ENCODE peak calls at places on chromosomes 16 and 17, in nine cellular contexts. One of them, this sample, is unnamed.

GRCh38 chr17:1122681-1123396 is 56.9 kb downstream of the ABR start:
- DNase-seq in stimulated activated naive B cell treated with anti-CD40 and anti-IgM and Interleukin-4, amounts not matched to agents 10 μg/mL and 1 μg/mL and 100 μg/mL, for 72 hours: peak
- DNase-seq in aorta: peak
- DNase-seq in NCI-H446: peak
- DNase-seq in iPS-NIHi11: peak
- DNase-seq in GM10248: peak
- DNase-seq in NCI-H1930: no peak
- DNase-seq in stimulated activated CD4-positive, alpha-beta T cell treated with anti-CD3 and anti-CD28 coated beads, TNF-alpha, amount 100 ng/mL, for 4 hours: peak
- DNase-seq in NCI-H1436: peak
- DNase-seq in this sample: peak

GRCh38 chr17:1573932-1574696 is 11.5 kb upstream of the PITPNA start:
- DNase-seq in stimulated activated naive B cell treated with anti-CD40 and anti-IgM and Interleukin-4, amounts not matched to agents 10 μg/mL and 1 μg/mL and 100 μg/mL, for 72 hours: peak
- DNase-seq in aorta: peak
- DNase-seq in NCI-H446: peak
- DNase-seq in iPS-NIHi11: peak
- DNase-seq in GM10248: peak
- DNase-seq in NCI-H1930: no peak
- DNase-seq in stimulated activated CD4-positive, alpha-beta T cell treated with anti-CD3 and anti-CD28 coated beads, TNF-alpha, amount 100 ng/mL, for 4 hours: peak
- DNase-seq in NCI-H1436: peak
- DNase-seq in this sample: peak

GRCh38 chr17:70523407-70523806 is 354.1 kb downstream of the KCNJ2 start:
- DNase-seq in stimulated activated naive B cell treated with anti-CD40 and anti-IgM and Interleukin-4, amounts not matched to agents 10 μg/mL and 1 μg/mL and 100 μg/mL, for 72 hours: no peak
- DNase-seq in aorta: no peak
- DNase-seq in NCI-H446: no peak
- DNase-seq in iPS-NIHi11: no peak
- DNase-seq in GM10248: no peak
- DNase-seq in NCI-H1930: no peak
- DNase-seq in stimulated activated CD4-positive, alpha-beta T cell treated with anti-CD3 and anti-CD28 coated beads, TNF-alpha, amount 100 ng/mL, for 4 hours: no peak
- DNase-seq in NCI-H1436: no peak
- DNase-seq in this sample: no peak

GRCh38 chr16:56910654-56911539 is 21.0 kb upstream of the HERPUD1 start:
- DNase-seq in stimulated activated naive B cell treated with anti-CD40 and anti-IgM and Interleukin-4, amounts not matched to agents 10 μg/mL and 1 μg/mL and 100 μg/mL, for 72 hours: peak
- DNase-seq in aorta: no peak
- DNase-seq in NCI-H446: no peak
- DNase-seq in iPS-NIHi11: no peak
- DNase-seq in GM10248: no peak
- DNase-seq in NCI-H1930: no peak
- DNase-seq in stimulated activated CD4-positive, alpha-beta T cell treated with anti-CD3 and anti-CD28 coated beads, TNF-alpha, amount 100 ng/mL, for 4 hours: no peak
- DNase-seq in NCI-H1436: no peak
- DNase-seq in this sample: no peak

GRCh38 chr17:81682565-81683207 is 911 bp downstream of the ARL16 start:
- DNase-seq in stimulated activated naive B cell treated with anti-CD40 and anti-IgM and Interleukin-4, amounts not matched to agents 10 μg/mL and 1 μg/mL and 100 μg/mL, for 72 hours: no peak
- DNase-seq in aorta: no peak
- DNase-seq in NCI-H446: no peak
- DNase-seq in iPS-NIHi11: no peak
- DNase-seq in GM10248: no peak
- DNase-seq in NCI-H1930: no peak
- DNase-seq in stimulated activated CD4-positive, alpha-beta T cell treated with anti-CD3 and anti-CD28 coated beads, TNF-alpha, amount 100 ng/mL, for 4 hours: no peak
- DNase-seq in NCI-H1436: no peak
- DNase-seq in this sample: no peak

GRCh38 chr17:32350662-32351418 is 883 bp downstream of the ZNF207 start:
- DNase-seq in stimulated activated naive B cell treated with anti-CD40 and anti-IgM and Interleukin-4, amounts not matched to agents 10 μg/mL and 1 μg/mL and 100 μg/mL, for 72 hours: peak
- DNase-seq in aorta: no peak
- DNase-seq in NCI-H446: peak
- DNase-seq in iPS-NIHi11: peak
- DNase-seq in GM10248: peak
- DNase-seq in NCI-H1930: no peak
- DNase-seq in stimulated activated CD4-positive, alpha-beta T cell treated with anti-CD3 and anti-CD28 coated beads, TNF-alpha, amount 100 ng/mL, for 4 hours: no peak
- DNase-seq in NCI-H1436: peak
- DNase-seq in this sample: no peak

GRCh38 chr17:15931394-15931793 is 13.5 kb upstream of the ADORA2B start:
- DNase-seq in stimulated activated naive B cell treated with anti-CD40 and anti-IgM and Interleukin-4, amounts not matched to agents 10 μg/mL and 1 μg/mL and 100 μg/mL, for 72 hours: no peak
- DNase-seq in aorta: no peak
- DNase-seq in NCI-H446: no peak
- DNase-seq in iPS-NIHi11: no peak
- DNase-seq in GM10248: no peak
- DNase-seq in NCI-H1930: no peak
- DNase-seq in stimulated activated CD4-positive, alpha-beta T cell treated with anti-CD3 and anti-CD28 coated beads, TNF-alpha, amount 100 ng/mL, for 4 hours: no peak
- DNase-seq in NCI-H1436: no peak
- DNase-seq in this sample: no peak

GRCh38 chr17:28598389-28598788 is 436 bp downstream of the SPAG5 start:
- DNase-seq in stimulated activated naive B cell treated with anti-CD40 and anti-IgM and Interleukin-4, amounts not matched to agents 10 μg/mL and 1 μg/mL and 100 μg/mL, for 72 hours: no peak
- DNase-seq in aorta: no peak
- DNase-seq in NCI-H446: no peak
- DNase-seq in iPS-NIHi11: no peak
- DNase-seq in GM10248: no peak
- DNase-seq in NCI-H1930: no peak
- DNase-seq in stimulated activated CD4-positive, alpha-beta T cell treated with anti-CD3 and anti-CD28 coated beads, TNF-alpha, amount 100 ng/mL, for 4 hours: no peak
- DNase-seq in NCI-H1436: no peak
- DNase-seq in this sample: no peak

GRCh38 chr16:66242672-66243071 is 123.8 kb upstream of the CDH5 start:
- DNase-seq in stimulated activated naive B cell treated with anti-CD40 and anti-IgM and Interleukin-4, amounts not matched to agents 10 μg/mL and 1 μg/mL and 100 μg/mL, for 72 hours: no peak
- DNase-seq in aorta: no peak
- DNase-seq in NCI-H446: no peak
- DNase-seq in iPS-NIHi11: no peak
- DNase-seq in GM10248: no peak
- DNase-seq in NCI-H1930: no peak
- DNase-seq in stimulated activated CD4-positive, alpha-beta T cell treated with anti-CD3 and anti-CD28 coated beads, TNF-alpha, amount 100 ng/mL, for 4 hours: no peak
- DNase-seq in NCI-H1436: no peak
- DNase-seq in this sample: no peak

GRCh38 chr16:68362314-68362913 is 51.6 kb downstream of the PRMT7 start:
- DNase-seq in stimulated activated naive B cell treated with anti-CD40 and anti-IgM and Interleukin-4, amounts not matched to agents 10 μg/mL and 1 μg/mL and 100 μg/mL, for 72 hours: no peak
- DNase-seq in aorta: no peak
- DNase-seq in NCI-H446: no peak
- DNase-seq in iPS-NIHi11: no peak
- DNase-seq in GM10248: no peak
- DNase-seq in NCI-H1930: no peak
- DNase-seq in stimulated activated CD4-positive, alpha-beta T cell treated with anti-CD3 and anti-CD28 coated beads, TNF-alpha, amount 100 ng/mL, for 4 hours: no peak
- DNase-seq in NCI-H1436: no peak
- DNase-seq in this sample: no peak

GRCh38 chr16:47657977-47658376 is 196.8 kb downstream of the PHKB start:
- DNase-seq in stimulated activated naive B cell treated with anti-CD40 and anti-IgM and Interleukin-4, amounts not matched to agents 10 μg/mL and 1 μg/mL and 100 μg/mL, for 72 hours: no peak
- DNase-seq in aorta: no peak
- DNase-seq in NCI-H446: no peak
- DNase-seq in iPS-NIHi11: no peak
- DNase-seq in GM10248: no peak
- DNase-seq in NCI-H1930: no peak
- DNase-seq in stimulated activated CD4-positive, alpha-beta T cell treated with anti-CD3 and anti-CD28 coated beads, TNF-alpha, amount 100 ng/mL, for 4 hours: no peak
- DNase-seq in NCI-H1436: no peak
- DNase-seq in this sample: no peak

GRCh38 chr16:78297066-78297666 is 197.7 kb downstream of the WWOX start:
- DNase-seq in stimulated activated naive B cell treated with anti-CD40 and anti-IgM and Interleukin-4, amounts not matched to agents 10 μg/mL and 1 μg/mL and 100 μg/mL, for 72 hours: no peak
- DNase-seq in aorta: no peak
- DNase-seq in NCI-H446: no peak
- DNase-seq in iPS-NIHi11: no peak
- DNase-seq in GM10248: no peak
- DNase-seq in NCI-H1930: peak
- DNase-seq in stimulated activated CD4-positive, alpha-beta T cell treated with anti-CD3 and anti-CD28 coated beads, TNF-alpha, amount 100 ng/mL, for 4 hours: no peak
- DNase-seq in NCI-H1436: no peak
- DNase-seq in this sample: no peak

GRCh38 chr17:79845601-79845949 is 6.3 kb upstream of the CBX4 start:
- DNase-seq in stimulated activated naive B cell treated with anti-CD40 and anti-IgM and Interleukin-4, amounts not matched to agents 10 μg/mL and 1 μg/mL and 100 μg/mL, for 72 hours: no peak
- DNase-seq in aorta: no peak
- DNase-seq in NCI-H446: no peak
- DNase-seq in iPS-NIHi11: no peak
- DNase-seq in GM10248: no peak
- DNase-seq in NCI-H1930: no peak
- DNase-seq in stimulated activated CD4-positive, alpha-beta T cell treated with anti-CD3 and anti-CD28 coated beads, TNF-alpha, amount 100 ng/mL, for 4 hours: no peak
- DNase-seq in NCI-H1436: no peak
- DNase-seq in this sample: no peak

GRCh38 chr16:31700200-31700529 is 172.5 kb downstream of the AHSP start:
- DNase-seq in stimulated activated naive B cell treated with anti-CD40 and anti-IgM and Interleukin-4, amounts not matched to agents 10 μg/mL and 1 μg/mL and 100 μg/mL, for 72 hours: no peak
- DNase-seq in aorta: no peak
- DNase-seq in NCI-H446: peak
- DNase-seq in iPS-NIHi11: peak
- DNase-seq in GM10248: peak
- DNase-seq in NCI-H1930: peak
- DNase-seq in stimulated activated CD4-positive, alpha-beta T cell treated with anti-CD3 and anti-CD28 coated beads, TNF-alpha, amount 100 ng/mL, for 4 hours: no peak
- DNase-seq in NCI-H1436: peak
- DNase-seq in this sample: peak

GRCh38 chr17:77952368-77952767 is 6.1 kb upstream of the TNRC6C start:
- DNase-seq in stimulated activated naive B cell treated with anti-CD40 and anti-IgM and Interleukin-4, amounts not matched to agents 10 μg/mL and 1 μg/mL and 100 μg/mL, for 72 hours: no peak
- DNase-seq in aorta: no peak
- DNase-seq in NCI-H446: no peak
- DNase-seq in iPS-NIHi11: no peak
- DNase-seq in GM10248: no peak
- DNase-seq in NCI-H1930: no peak
- DNase-seq in stimulated activated CD4-positive, alpha-beta T cell treated with anti-CD3 and anti-CD28 coated beads, TNF-alpha, amount 100 ng/mL, for 4 hours: no peak
- DNase-seq in NCI-H1436: no peak
- DNase-seq in this sample: no peak

GRCh38 chr16:11139624-11140375 is 116.2 kb downstream of the SOCS1 start:
- DNase-seq in stimulated activated naive B cell treated with anti-CD40 and anti-IgM and Interleukin-4, amounts not matched to agents 10 μg/mL and 1 μg/mL and 100 μg/mL, for 72 hours: no peak
- DNase-seq in aorta: no peak
- DNase-seq in NCI-H446: no peak
- DNase-seq in iPS-NIHi11: no peak
- DNase-seq in GM10248: no peak
- DNase-seq in NCI-H1930: no peak
- DNase-seq in stimulated activated CD4-positive, alpha-beta T cell treated with anti-CD3 and anti-CD28 coated beads, TNF-alpha, amount 100 ng/mL, for 4 hours: no peak
- DNase-seq in NCI-H1436: no peak
- DNase-seq in this sample: no peak

GRCh38 chr17:9226794-9227135 is 205.5 kb downstream of the NTN1 start:
- DNase-seq in stimulated activated naive B cell treated with anti-CD40 and anti-IgM and Interleukin-4, amounts not matched to agents 10 μg/mL and 1 μg/mL and 100 μg/mL, for 72 hours: no peak
- DNase-seq in aorta: peak
- DNase-seq in NCI-H446: no peak
- DNase-seq in iPS-NIHi11: peak
- DNase-seq in GM10248: no peak
- DNase-seq in NCI-H1930: no peak
- DNase-seq in stimulated activated CD4-positive, alpha-beta T cell treated with anti-CD3 and anti-CD28 coated beads, TNF-alpha, amount 100 ng/mL, for 4 hours: no peak
- DNase-seq in NCI-H1436: no peak
- DNase-seq in this sample: no peak

GRCh38 chr16:19502395-19503131 is 19.3 kb downstream of the GDE1 start:
- DNase-seq in stimulated activated naive B cell treated with anti-CD40 and anti-IgM and Interleukin-4, amounts not matched to agents 10 μg/mL and 1 μg/mL and 100 μg/mL, for 72 hours: no peak
- DNase-seq in aorta: peak
- DNase-seq in NCI-H446: peak
- DNase-seq in iPS-NIHi11: peak
- DNase-seq in GM10248: peak
- DNase-seq in NCI-H1930: peak
- DNase-seq in stimulated activated CD4-positive, alpha-beta T cell treated with anti-CD3 and anti-CD28 coated beads, TNF-alpha, amount 100 ng/mL, for 4 hours: peak
- DNase-seq in NCI-H1436: peak
- DNase-seq in this sample: no peak

GRCh38 chr16:3074860-3075545 is 9.6 kb downstream of the IL32 start:
- DNase-seq in stimulated activated naive B cell treated with anti-CD40 and anti-IgM and Interleukin-4, amounts not matched to agents 10 μg/mL and 1 μg/mL and 100 μg/mL, for 72 hours: peak
- DNase-seq in aorta: no peak
- DNase-seq in NCI-H446: no peak
- DNase-seq in iPS-NIHi11: no peak
- DNase-seq in GM10248: peak
- DNase-seq in NCI-H1930: no peak
- DNase-seq in stimulated activated CD4-positive, alpha-beta T cell treated with anti-CD3 and anti-CD28 coated beads, TNF-alpha, amount 100 ng/mL, for 4 hours: peak
- DNase-seq in NCI-H1436: no peak
- DNase-seq in this sample: peak

GRCh38 chr16:58678716-58679115 is 5.9 kb downstream of the SLC38A7 start:
- DNase-seq in stimulated activated naive B cell treated with anti-CD40 and anti-IgM and Interleukin-4, amounts not matched to agents 10 μg/mL and 1 μg/mL and 100 μg/mL, for 72 hours: no peak
- DNase-seq in aorta: peak
- DNase-seq in NCI-H446: no peak
- DNase-seq in iPS-NIHi11: no peak
- DNase-seq in GM10248: no peak
- DNase-seq in NCI-H1930: no peak
- DNase-seq in stimulated activated CD4-positive, alpha-beta T cell treated with anti-CD3 and anti-CD28 coated beads, TNF-alpha, amount 100 ng/mL, for 4 hours: no peak
- DNase-seq in NCI-H1436: no peak
- DNase-seq in this sample: no peak

GRCh38 chr17:7854851-7855642 is at the start of gene TMEM88:
- DNase-seq in stimulated activated naive B cell treated with anti-CD40 and anti-IgM and Interleukin-4, amounts not matched to agents 10 μg/mL and 1 μg/mL and 100 μg/mL, for 72 hours: no peak
- DNase-seq in aorta: peak
- DNase-seq in NCI-H446: no peak
- DNase-seq in iPS-NIHi11: peak
- DNase-seq in GM10248: no peak
- DNase-seq in NCI-H1930: no peak
- DNase-seq in stimulated activated CD4-positive, alpha-beta T cell treated with anti-CD3 and anti-CD28 coated beads, TNF-alpha, amount 100 ng/mL, for 4 hours: no peak
- DNase-seq in NCI-H1436: no peak
- DNase-seq in this sample: no peak

GRCh38 chr17:42067371-42068180 is 17.2 kb upstream of the C17orf113 start:
- DNase-seq in stimulated activated naive B cell treated with anti-CD40 and anti-IgM and Interleukin-4, amounts not matched to agents 10 μg/mL and 1 μg/mL and 100 μg/mL, for 72 hours: peak
- DNase-seq in aorta: peak
- DNase-seq in NCI-H446: no peak
- DNase-seq in iPS-NIHi11: peak
- DNase-seq in GM10248: peak
- DNase-seq in NCI-H1930: peak
- DNase-seq in stimulated activated CD4-positive, alpha-beta T cell treated with anti-CD3 and anti-CD28 coated beads, TNF-alpha, amount 100 ng/mL, for 4 hours: peak
- DNase-seq in NCI-H1436: peak
- DNase-seq in this sample: no peak

GRCh38 chr17:55734128-55734781 is 11.6 kb upstream of the TMEM100 start:
- DNase-seq in stimulated activated naive B cell treated with anti-CD40 and anti-IgM and Interleukin-4, amounts not matched to agents 10 μg/mL and 1 μg/mL and 100 μg/mL, for 72 hours: no peak
- DNase-seq in aorta: no peak
- DNase-seq in NCI-H446: no peak
- DNase-seq in iPS-NIHi11: peak
- DNase-seq in GM10248: peak
- DNase-seq in NCI-H1930: no peak
- DNase-seq in stimulated activated CD4-positive, alpha-beta T cell treated with anti-CD3 and anti-CD28 coated beads, TNF-alpha, amount 100 ng/mL, for 4 hours: no peak
- DNase-seq in NCI-H1436: no peak
- DNase-seq in this sample: no peak

GRCh38 chr16:60027351-60027750 is 1293.2 kb upstream of the GOT2 start:
- DNase-seq in stimulated activated naive B cell treated with anti-CD40 and anti-IgM and Interleukin-4, amounts not matched to agents 10 μg/mL and 1 μg/mL and 100 μg/mL, for 72 hours: no peak
- DNase-seq in aorta: no peak
- DNase-seq in NCI-H446: no peak
- DNase-seq in iPS-NIHi11: no peak
- DNase-seq in GM10248: no peak
- DNase-seq in NCI-H1930: no peak
- DNase-seq in stimulated activated CD4-positive, alpha-beta T cell treated with anti-CD3 and anti-CD28 coated beads, TNF-alpha, amount 100 ng/mL, for 4 hours: no peak
- DNase-seq in NCI-H1436: no peak
- DNase-seq in this sample: no peak

GRCh38 chr17:29379084-29379811 is 10.9 kb upstream of the TAOK1 start:
- DNase-seq in stimulated activated naive B cell treated with anti-CD40 and anti-IgM and Interleukin-4, amounts not matched to agents 10 μg/mL and 1 μg/mL and 100 μg/mL, for 72 hours: no peak
- DNase-seq in aorta: no peak
- DNase-seq in NCI-H446: no peak
- DNase-seq in iPS-NIHi11: no peak
- DNase-seq in GM10248: no peak
- DNase-seq in NCI-H1930: no peak
- DNase-seq in stimulated activated CD4-positive, alpha-beta T cell treated with anti-CD3 and anti-CD28 coated beads, TNF-alpha, amount 100 ng/mL, for 4 hours: no peak
- DNase-seq in NCI-H1436: no peak
- DNase-seq in this sample: no peak

This sample was measured in GM12891.